ENCODE peak calls at places on chromosomes 16 and 17, in seven cellular contexts. O is PC-9; U is K562; V is aorta; D is psoas muscle; Q is CD8-positive, alpha-beta memory T cell; Z is heart right ventricle. J is an unnamed sample.

GRCh38 chr17:6092923-6093468 is 22.8 kb downstream of the WSCD1 start:
- DNase-seq in Q (no peak), U (no peak), V (no peak), O (no peak), D (no peak), Z (no peak), J (no peak)

GRCh38 chr17:73942668-73943415 is 260.6 kb upstream of the RPL38 start:
- DNase-seq in O (no peak), Z (no peak), V (no peak), Q (no peak), U (no peak), D (no peak), J (no peak)

GRCh38 chr16:1264257-1265089 is 8.6 kb downstream of the TPSD1 start:
- DNase-seq in V (no peak), U (no peak), D (no peak), Z (no peak), Q (no peak), O (no peak), J (no peak)

GRCh38 chr17:18967806-18968744 is 16.1 kb downstream of the SLC5A10 start:
- DNase-seq in V (no peak), Z (no peak), D (no peak), Q (no peak), U (peak; percentile 46), O (peak; percentile 86), J (no peak)

GRCh38 chr17:78315355-78316114 is 44.3 kb downstream of the SOCS3 start:
- DNase-seq in D (peak; percentile 85), Q (peak; percentile 26), Z (peak; percentile 73), U (peak; percentile 96), V (peak; percentile 90), O (peak; percentile 82), J (no peak)

GRCh38 chr17:72393553-72393952 is 272.7 kb downstream of the SOX9 start:
- DNase-seq in V (no peak), D (no peak), O (peak; percentile 69), U (no peak), Q (no peak), Z (no peak), J (no peak)

GRCh38 chr16:2210386-2211365 is at the start of gene BRICD5:
- DNase-seq in Z (no peak), U (no peak), D (no peak), V (no peak), Q (no peak), O (no peak), J (no peak)

GRCh38 chr16:27822529-27823437 is 240.7 kb downstream of the GSG1L start:
- DNase-seq in D (no peak), Z (no peak), O (no peak), U (no peak), V (no peak), Q (no peak), J (no peak)

GRCh38 chr16:11250091-11250785 is 5.8 kb downstream of the SOCS1 start:
- DNase-seq in Q (no peak), V (no peak), O (peak; percentile 53), D (no peak), Z (no peak), U (no peak), J (no peak)

GRCh38 chr16:15608398-15609285 is 34.3 kb downstream of the MARF1 start:
- DNase-seq in Q (no peak), Z (no peak), O (peak; percentile 75), D (no peak), V (no peak), U (no peak), J (no peak)

GRCh38 chr17:64148699-64149098 is 18.8 kb upstream of the ERN1 start:
- DNase-seq in U (no peak), D (peak; percentile 50), Q (no peak), O (no peak), Z (no peak), V (no peak), J (no peak)

GRCh38 chr17:82152556-82153294 is 54.7 kb upstream of the FASN start:
- DNase-seq in O (no peak), U (no peak), Q (no peak), D (peak; percentile 25), V (no peak), Z (no peak), J (no peak)

GRCh38 chr16:85412911-85413520 is 200.1 kb upstream of the GSE1 start:
- DNase-seq in V (peak; percentile 42), Q (no peak), O (no peak), D (no peak), U (no peak), Z (peak; percentile 4), J (no peak)

GRCh38 chr17:8753136-8753975 is 5.0 kb downstream of the SPDYE4 start:
- DNase-seq in Q (no peak), Z (no peak), O (no peak), D (no peak), U (no peak), V (no peak), J (no peak)

GRCh38 chr16:57807968-57808528 is 5.8 kb upstream of the KIFC3 start:
- DNase-seq in Z (peak; percentile 77), O (peak; percentile 98), D (peak; percentile 80), V (peak; percentile 86), Q (no peak), U (peak; percentile 76), J (peak; percentile 69)

GRCh38 chr16:19840524-19841110 is 44.0 kb downstream of the GPRC5B start:
- DNase-seq in D (peak; percentile 30), U (no peak), V (no peak), Z (no peak), O (no peak), Q (no peak), J (no peak)

DNA sequence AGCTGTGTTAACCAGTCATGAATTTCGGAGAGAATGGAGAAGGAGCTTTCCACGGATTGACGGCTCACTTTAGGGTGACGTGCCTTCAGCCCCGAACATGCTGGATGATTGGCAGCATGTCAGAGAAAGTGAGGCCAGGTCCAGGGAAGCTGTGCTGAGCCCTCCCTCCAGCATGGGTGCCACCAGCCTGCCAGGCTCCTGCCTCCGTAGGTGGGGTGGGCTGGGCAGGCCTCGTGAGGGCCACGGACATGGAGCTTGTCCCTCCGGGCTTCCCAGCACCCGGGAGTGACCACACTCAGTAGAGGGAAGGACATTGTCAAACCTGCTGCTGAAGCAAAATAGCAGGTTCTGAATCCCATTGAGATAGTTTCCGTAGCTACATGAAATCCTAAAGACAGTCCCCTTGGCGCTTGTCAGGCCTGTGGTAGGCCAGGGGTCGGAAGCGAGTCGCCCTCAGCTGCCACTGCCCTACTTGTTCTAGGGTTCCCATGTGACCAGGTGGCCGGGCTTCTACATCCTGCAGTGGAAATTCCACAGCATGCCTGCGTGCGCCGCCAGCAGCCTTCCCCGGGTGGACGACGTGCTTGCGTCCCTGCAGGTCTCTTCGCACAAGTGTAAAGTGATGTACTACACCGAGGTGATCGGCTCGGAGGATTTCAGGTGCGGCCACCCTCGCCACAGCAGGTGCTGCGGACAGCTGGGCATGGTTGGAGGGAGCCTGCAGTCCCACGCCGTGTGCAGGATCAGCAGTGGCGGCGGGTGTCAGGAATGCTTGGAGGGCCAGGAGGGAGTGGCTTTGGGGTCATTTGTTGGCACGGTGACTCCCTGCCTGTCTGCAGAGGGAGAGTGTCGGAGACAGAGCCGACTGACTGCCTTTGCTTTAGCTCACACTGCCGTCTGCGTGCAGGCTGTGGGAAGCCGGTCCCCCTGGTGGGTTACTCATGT is 72.3 kb downstream of the SEC14L1 start:
- DNase-seq in V (no peak), Q (no peak), U (no peak), D (no peak), O (no peak), Z (peak; percentile 39), J (no peak)
- H3K4me1 ChIP-seq in V (no peaks in the 10 kb centered on the region), Q (no peaks in the 10 kb centered on the region), U (no peaks in the 10 kb centered on the region), D (peaks cover 40% of the 10 kb centered on the region), O (no peaks in the 10 kb centered on the region), Z (peaks cover 47% of the 10 kb centered on the region), J (no peaks in the 10 kb centered on the region)

GRCh38 chr17:75642221-75643032 is 9.2 kb downstream of the SMIM5 start:
- DNase-seq in D (no peak), U (peak; percentile 51), Z (no peak), O (peak; percentile 62), V (no peak), Q (no peak), J (no peak)
- H3K4me1 ChIP-seq in D (no peaks in the 10 kb centered on the region), U (peaks cover 15% of the 10 kb centered on the region), Z (peaks cover 38% of the 10 kb centered on the region), O (peaks cover 66% of the 10 kb centered on the region), V (no peaks in the 10 kb centered on the region), Q (no peaks in the 10 kb centered on the region), J (no peaks in the 10 kb centered on the region)

GRCh38 chr16:69469807-69470561 is 45.6 kb downstream of the CYB5B start:
- DNase-seq in V (no peak), O (no peak), D (no peak), U (no peak), Q (no peak), Z (no peak), J (peak; percentile 28)
- H3K4me1 ChIP-seq in V (no peaks in the 10 kb centered on the region), O (no peaks in the 10 kb centered on the region), D (peaks cover under 1% of the 10 kb centered on the region), U (peaks cover 3% of the 10 kb centered on the region), Q (peaks cover 5% of the 10 kb centered on the region), Z (peaks cover 6% of the 10 kb centered on the region), J (peaks cover 45% of the 10 kb centered on the region)

DNA sequence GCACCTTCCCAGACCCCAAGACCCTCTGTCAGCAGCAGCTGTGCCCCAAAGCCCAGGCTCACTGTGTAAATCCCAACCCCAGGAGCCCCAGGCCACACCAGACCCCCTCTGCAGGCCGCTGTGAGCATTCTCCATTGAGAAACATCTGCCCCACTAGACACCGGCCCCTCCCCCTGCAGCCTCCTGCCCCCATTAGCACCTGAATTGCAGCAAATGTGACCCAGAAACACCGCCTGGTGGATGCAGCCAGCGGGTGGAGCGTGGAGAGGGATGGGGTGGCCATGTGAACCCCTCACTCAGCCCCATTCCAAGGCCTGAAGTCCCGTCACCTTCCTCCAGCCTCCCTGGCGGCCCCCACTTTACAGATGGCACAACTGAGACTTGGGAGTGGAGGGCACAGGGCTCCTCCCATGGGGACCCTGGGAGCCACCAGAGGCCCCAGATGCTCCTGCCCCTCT is 2.2 kb downstream of the UBALD1 start:
- DNase-seq in O (no peak), V (no peak), D (no peak), Q (no peak), U (no peak), Z (no peak), J (no peak)
- H3K4me1 ChIP-seq in O (peaks cover 29% of the 10 kb centered on the region), V (no peaks in the 10 kb centered on the region), D (peaks cover 33% of the 10 kb centered on the region), Q (peaks cover 34% of the 10 kb centered on the region), U (peaks cover 16% of the 10 kb centered on the region), Z (peaks cover 54% of the 10 kb centered on the region), J (peaks cover 47% of the 10 kb centered on the region)

GRCh38 chr16:70689970-70690905 is 4.4 kb upstream of the MTSS2 start:
- DNase-seq in O (no peak), Q (no peak), V (peak; percentile 55), D (peak; percentile 40), U (no peak), Z (peak; percentile 14), J (no peak)
- H3K4me1 ChIP-seq in O (peaks cover 44% of the 10 kb centered on the region), Q (no peaks in the 10 kb centered on the region), V (peaks cover 2% of the 10 kb centered on the region), D (peaks cover 90% of the 10 kb centered on the region), U (peaks cover 17% of the 10 kb centered on the region), Z (peaks cover 89% of the 10 kb centered on the region), J (peaks cover 5% of the 10 kb centered on the region)